ENCODE peak calls at places on chromosome 1, in five cellular contexts. A is HCT116, L is K562, G is SK-N-SH, V is HepG2. P is an unnamed sample.

GRCh38 chr1:222546548-222547259 is 1.2 kb downstream of the HHIPL2 start:
- DNase-seq in G (peak), V (peak), A (no peak), L (no peak), P (no peak)

GRCh38 chr1:50735443-50735842 is 224.6 kb downstream of the FAF1 start:
- DNase-seq in A (no peak), V (no peak), L (peak), G (peak), P (peak)

GRCh38 chr1:80054129-80054528 is 1047.6 kb upstream of the ADGRL4 start:
- DNase-seq in V (no peak), A (peak), L (peak), G (peak), P (no peak)

GRCh38 chr1:75723989-75724471 is 479 bp upstream of the ACADM start:
- DNase-seq in V (peak), G (peak), L (peak), A (peak), P (peak)

GRCh38 chr1:29259802-29260441 is 23.6 kb downstream of the PTPRU start:
- DNase-seq in A (no peak), L (peak), V (no peak), G (peak), P (peak)

GRCh38 chr1:197619008-197619640 is 156.2 kb downstream of the DENND1B start:
- DNase-seq in G (no peak), A (peak), L (no peak), V (peak), P (peak)

GRCh38 chr1:112618114-112618720 is 724 bp downstream of the ST7L start:
- DNase-seq in G (peak), L (no peak), V (no peak), A (no peak), P (no peak)

GRCh38 chr1:79190074-79190473 is 183.5 kb upstream of the ADGRL4 start:
- DNase-seq in A (no peak), G (no peak), L (no peak), V (no peak), P (no peak)

GRCh38 chr1:32351859-32352745 is 10.2 kb downstream of the FAM229A start:
- DNase-seq in A (no peak), G (peak), L (no peak), V (peak), P (peak)
- TF ChIP-seq CTCF in A (no peak), G (peak), L (no peak), V (peak), P (peak)

GRCh38 chr1:183144752-183145151 is 41.3 kb upstream of the LAMC2 start:
- DNase-seq in V (no peak), L (no peak), A (no peak), G (no peak), P (no peak)

GRCh38 chr1:183148599-183148998 is 37.5 kb upstream of the LAMC2 start:
- DNase-seq in L (no peak), V (no peak), G (no peak), A (no peak), P (no peak)

GRCh38 chr1:183139281-183139942 is 46.7 kb upstream of the LAMC2 start:
- DNase-seq in V (peak), L (no peak), A (no peak), G (no peak), P (no peak)

GRCh38 chr1:183147735-183148134 is 38.3 kb upstream of the LAMC2 start:
- DNase-seq in V (no peak), L (no peak), G (no peak), A (no peak), P (no peak)

GRCh38 chr1:183143576-183144315 is 42.3 kb upstream of the LAMC2 start:
- DNase-seq in V (no peak), L (no peak), A (no peak), G (no peak), P (no peak)
- TF ChIP-seq POLR2AphosphoS5 in V (no peak), L (no peak), A (no peak), G (no peak), P (no peak)

GRCh38 chr1:46757256-46757955 is 38.5 kb upstream of the EFCAB14 start:
- DNase-seq in G (no peak), V (no peak), L (no peak), A (no peak), P (peak)
- TF ChIP-seq REST in G (no peak), V (no peak), L (no peak), A (no peak), P (no peak)

GRCh38 chr1:204673217-204673608 is 12.3 kb downstream of the LRRN2 start:
- DNase-seq in V (no peak), G (no peak), L (no peak), A (no peak), P (no peak)

GRCh38 chr1:204672069-204672468 is 13.5 kb downstream of the LRRN2 start:
- DNase-seq in G (no peak), A (no peak), L (no peak), V (no peak), P (no peak)

GRCh38 chr1:204672482-204673216 is 12.9 kb downstream of the LRRN2 start:
- DNase-seq in A (no peak), L (peak), G (no peak), V (no peak), P (no peak)

GRCh38 chr1:204669579-204669978 is 16.0 kb downstream of the LRRN2 start:
- DNase-seq in G (no peak), L (no peak), V (no peak), A (no peak), P (no peak)

DNA sequence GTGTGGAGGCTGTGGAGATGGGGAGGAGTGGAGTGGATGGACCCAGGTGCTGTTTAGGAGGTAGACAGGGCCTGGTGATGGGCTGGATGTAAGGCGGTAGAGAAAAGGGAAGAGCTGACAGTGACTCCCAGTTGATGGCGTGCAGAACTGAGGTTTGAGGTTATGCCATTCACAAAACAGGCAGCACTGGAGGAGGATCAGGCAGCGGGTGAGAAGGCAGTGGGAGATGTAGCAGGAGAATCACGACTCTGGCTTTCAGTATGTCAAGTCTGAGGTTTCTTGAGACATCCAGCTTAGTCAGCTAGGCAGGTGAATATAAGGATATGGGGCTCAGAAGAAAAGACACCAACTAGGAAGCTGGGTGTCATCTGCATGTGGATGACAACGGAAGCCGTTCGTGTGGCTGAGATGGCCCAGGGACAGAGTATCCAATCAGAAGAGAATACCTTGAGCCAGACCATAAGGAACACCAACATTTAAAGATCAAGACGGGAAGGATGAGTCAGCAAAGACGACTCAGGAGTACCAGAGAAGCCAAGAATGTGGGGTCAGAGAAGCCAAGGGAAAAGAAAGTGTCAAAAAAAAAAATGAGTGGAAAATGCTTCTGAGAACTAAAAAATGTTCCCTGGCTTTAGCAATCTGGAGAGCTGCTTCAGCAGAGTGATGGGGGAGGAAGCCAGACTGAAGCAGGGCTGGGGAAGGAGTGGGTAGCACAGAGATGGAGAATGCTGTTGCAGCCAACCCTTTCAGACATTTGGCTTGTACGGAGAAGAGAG is 15.2 kb downstream of the LRRN2 start:
- DNase-seq in A (no peak), L (peak), V (no peak), G (no peak), P (no peak)
- TF ChIP-seq CTCF in A (no peak), L (no peak), V (no peak), G (no peak), P (no peak)

GRCh38 chr1:183607322-183607980 is 17.2 kb upstream of the NCF2 start:
- DNase-seq in V (no peak), G (no peak), A (no peak), L (no peak), P (no peak)

GRCh38 chr1:183602510-183602909 is 12.3 kb upstream of the NCF2 start:
- DNase-seq in G (no peak), L (no peak), A (no peak), V (no peak), P (no peak)

GRCh38 chr1:183604048-183604808 is 14.0 kb upstream of the NCF2 start:
- DNase-seq in V (no peak), L (peak), G (no peak), A (no peak), P (no peak)

GRCh38 chr1:183605904-183606303 is 15.6 kb upstream of the NCF2 start:
- DNase-seq in L (no peak), A (no peak), V (no peak), G (no peak), P (no peak)

GRCh38 chr1:183604811-183605210 is 14.6 kb upstream of the NCF2 start:
- DNase-seq in A (no peak), G (no peak), L (no peak), V (no peak), P (no peak)
- TF ChIP-seq POLR2AphosphoS5 in A (no peak), G (no peak), L (no peak), V (no peak), P (no peak)